ENCODE peak calls at places on chromosomes 5 and 9, in six cellular contexts. V is ovary, G is nephron progenitor cell, S is Kasumi-1, F is GM13977, J is mucosa of gallbladder. L is an unnamed sample.

GRCh38 chr5:127936439-127936972 is 147.1 kb upstream of the SLC12A2 start:
- DNase-seq in V (no peak), G (no peak), S (no peak), F (peak), J (no peak), L (no peak)

GRCh38 chr9:128159784-128160602 is at the start of gene BBLN:
- DNase-seq in V (peak), G (peak), S (peak), F (peak), J (peak), L (peak)

GRCh38 chr9:133729646-133730281 is 8.4 kb downstream of the SARDH start:
- DNase-seq in V (no peak), G (no peak), S (no peak), F (no peak), J (no peak), L (peak)

GRCh38 chr9:126236273-126236672 is 90.4 kb upstream of the MVB12B start:
- DNase-seq in V (no peak), G (no peak), S (no peak), F (peak), J (no peak), L (no peak)

GRCh38 chr9:114271556-114272510 is 51.1 kb upstream of the ORM1 start:
- DNase-seq in V (peak), G (peak), S (no peak), F (no peak), J (no peak), L (peak)

GRCh38 chr5:94425396-94425795 is 193.0 kb downstream of the KIAA0825 start:
- DNase-seq in V (no peak), G (no peak), S (no peak), F (no peak), J (no peak), L (no peak)

GRCh38 chr5:58042933-58043606 is 416.8 kb downstream of the PLK2 start:
- DNase-seq in V (no peak), G (no peak), S (no peak), F (no peak), J (no peak), L (no peak)

GRCh38 chr5:92629574-92629973 is 951.4 kb downstream of the NR2F1-AS1 start:
- DNase-seq in V (no peak), G (no peak), S (no peak), F (no peak), J (no peak), L (no peak)

GRCh38 chr9:135608999-135609317 is 30.4 kb downstream of the GLT6D1 start:
- DNase-seq in V (no peak), G (no peak), S (no peak), F (no peak), J (peak), L (no peak)

GRCh38 chr5:158609729-158610128 is 490.0 kb downstream of the EBF1 start:
- DNase-seq in V (no peak), G (no peak), S (no peak), F (no peak), J (no peak), L (no peak)

GRCh38 chr5:129096382-129096991 is 1.9 kb downstream of the ISOC1 start:
- DNase-seq in V (no peak), G (no peak), S (peak), F (no peak), J (no peak), L (no peak)

GRCh38 chr5:140324041-140324833 is 21.3 kb upstream of the PFDN1 start:
- DNase-seq in V (no peak), G (no peak), S (no peak), F (no peak), J (no peak), L (no peak)

L was measured in D341Med.